ENCODE peak calls at places on chromosomes 16 and 17, in ten cellular contexts. One of them, this sample, is unnamed.

GRCh38 chr17:51121620-51122472 is 1.2 kb upstream of the SPAG9 start:
- DNase-seq in A549: peak
- DNase-seq in right lobe of liver: peak
- DNase-seq in cardiac fibroblast: peak
- DNase-seq in OCI-LY7: peak
- DNase-seq in brain microvascular endothelial cell: peak
- DNase-seq in colonic mucosa: peak
- DNase-seq in fibroblast of mammary gland: peak
- DNase-seq in AG10803: peak
- DNase-seq in GM12865: peak
- DNase-seq in this sample: peak

GRCh38 chr17:43529977-43530302 is 16.2 kb downstream of the ETV4 start:
- DNase-seq in A549: no peak
- DNase-seq in right lobe of liver: no peak
- DNase-seq in cardiac fibroblast: no peak
- DNase-seq in OCI-LY7: no peak
- DNase-seq in brain microvascular endothelial cell: no peak
- DNase-seq in colonic mucosa: no peak
- DNase-seq in fibroblast of mammary gland: no peak
- DNase-seq in AG10803: no peak
- DNase-seq in GM12865: no peak
- DNase-seq in this sample: no peak

GRCh38 chr17:6787081-6787693 is 11.2 kb downstream of the FBXO39 start:
- DNase-seq in A549: no peak
- DNase-seq in right lobe of liver: no peak
- DNase-seq in cardiac fibroblast: peak
- DNase-seq in OCI-LY7: no peak
- DNase-seq in brain microvascular endothelial cell: no peak
- DNase-seq in colonic mucosa: no peak
- DNase-seq in fibroblast of mammary gland: peak
- DNase-seq in AG10803: no peak
- DNase-seq in GM12865: no peak
- DNase-seq in this sample: no peak

GRCh38 chr17:7380321-7380720 is 568 bp upstream of the TNK1 start:
- DNase-seq in A549: no peak
- DNase-seq in right lobe of liver: peak
- DNase-seq in cardiac fibroblast: no peak
- DNase-seq in OCI-LY7: no peak
- DNase-seq in brain microvascular endothelial cell: no peak
- DNase-seq in colonic mucosa: peak
- DNase-seq in fibroblast of mammary gland: no peak
- DNase-seq in AG10803: peak
- DNase-seq in GM12865: no peak
- DNase-seq in this sample: peak

GRCh38 chr17:61451538-61452300 is 503 bp upstream of the TBX4 start:
- DNase-seq in A549: no peak
- DNase-seq in right lobe of liver: no peak
- DNase-seq in cardiac fibroblast: no peak
- DNase-seq in OCI-LY7: no peak
- DNase-seq in brain microvascular endothelial cell: no peak
- DNase-seq in colonic mucosa: no peak
- DNase-seq in fibroblast of mammary gland: no peak
- DNase-seq in AG10803: no peak
- DNase-seq in GM12865: no peak
- DNase-seq in this sample: no peak

GRCh38 chr17:28763804-28764266 is 20.0 kb downstream of the TRAF4 start:
- DNase-seq in A549: peak
- DNase-seq in right lobe of liver: peak
- DNase-seq in cardiac fibroblast: peak
- DNase-seq in OCI-LY7: peak
- DNase-seq in brain microvascular endothelial cell: peak
- DNase-seq in colonic mucosa: peak
- DNase-seq in fibroblast of mammary gland: peak
- DNase-seq in AG10803: peak
- DNase-seq in GM12865: peak
- DNase-seq in this sample: no peak

GRCh38 chr16:53629607-53630312 is 73.9 kb downstream of the RPGRIP1L start:
- DNase-seq in A549: no peak
- DNase-seq in right lobe of liver: no peak
- DNase-seq in cardiac fibroblast: no peak
- DNase-seq in OCI-LY7: no peak
- DNase-seq in brain microvascular endothelial cell: no peak
- DNase-seq in colonic mucosa: no peak
- DNase-seq in fibroblast of mammary gland: no peak
- DNase-seq in AG10803: no peak
- DNase-seq in GM12865: no peak
- DNase-seq in this sample: no peak

GRCh38 chr17:1979182-1979980 is 45.8 kb downstream of the RTN4RL1 start:
- DNase-seq in A549: no peak
- DNase-seq in right lobe of liver: no peak
- DNase-seq in cardiac fibroblast: no peak
- DNase-seq in OCI-LY7: no peak
- DNase-seq in brain microvascular endothelial cell: no peak
- DNase-seq in colonic mucosa: no peak
- DNase-seq in fibroblast of mammary gland: no peak
- DNase-seq in AG10803: no peak
- DNase-seq in GM12865: no peak
- DNase-seq in this sample: no peak

GRCh38 chr17:5500247-5500803 is 14.0 kb downstream of the MIS12 start:
- DNase-seq in A549: no peak
- DNase-seq in right lobe of liver: no peak
- DNase-seq in cardiac fibroblast: peak
- DNase-seq in OCI-LY7: no peak
- DNase-seq in brain microvascular endothelial cell: no peak
- DNase-seq in colonic mucosa: no peak
- DNase-seq in fibroblast of mammary gland: no peak
- DNase-seq in AG10803: no peak
- DNase-seq in GM12865: no peak
- DNase-seq in this sample: no peak

GRCh38 chr16:23124315-23124714 is 24.9 kb downstream of the USP31 start:
- DNase-seq in A549: peak
- DNase-seq in right lobe of liver: no peak
- DNase-seq in cardiac fibroblast: peak
- DNase-seq in OCI-LY7: no peak
- DNase-seq in brain microvascular endothelial cell: peak
- DNase-seq in colonic mucosa: no peak
- DNase-seq in fibroblast of mammary gland: peak
- DNase-seq in AG10803: peak
- DNase-seq in GM12865: no peak
- DNase-seq in this sample: no peak

GRCh38 chr17:40564883-40565744 is at the start of gene CCR7:
- DNase-seq in A549: no peak
- DNase-seq in right lobe of liver: no peak
- DNase-seq in cardiac fibroblast: no peak
- DNase-seq in OCI-LY7: peak
- DNase-seq in brain microvascular endothelial cell: no peak
- DNase-seq in colonic mucosa: no peak
- DNase-seq in fibroblast of mammary gland: no peak
- DNase-seq in AG10803: no peak
- DNase-seq in GM12865: peak
- DNase-seq in this sample: no peak

GRCh38 chr17:81484195-81484979 is 28.2 kb downstream of the ACTG1 start:
- DNase-seq in A549: peak
- DNase-seq in right lobe of liver: peak
- DNase-seq in cardiac fibroblast: peak
- DNase-seq in OCI-LY7: peak
- DNase-seq in brain microvascular endothelial cell: peak
- DNase-seq in colonic mucosa: peak
- DNase-seq in fibroblast of mammary gland: peak
- DNase-seq in AG10803: peak
- DNase-seq in GM12865: peak
- DNase-seq in this sample: no peak

GRCh38 chr16:88063201-88063773 is 112.1 kb downstream of the BANP start:
- DNase-seq in A549: no peak
- DNase-seq in right lobe of liver: peak
- DNase-seq in cardiac fibroblast: peak
- DNase-seq in OCI-LY7: no peak
- DNase-seq in brain microvascular endothelial cell: peak
- DNase-seq in colonic mucosa: no peak
- DNase-seq in fibroblast of mammary gland: peak
- DNase-seq in AG10803: peak
- DNase-seq in GM12865: no peak
- DNase-seq in this sample: peak

GRCh38 chr16:66878067-66878466 is 2.2 kb upstream of the PDP2 start:
- DNase-seq in A549: no peak
- DNase-seq in right lobe of liver: no peak
- DNase-seq in cardiac fibroblast: no peak
- DNase-seq in OCI-LY7: peak
- DNase-seq in brain microvascular endothelial cell: no peak
- DNase-seq in colonic mucosa: no peak
- DNase-seq in fibroblast of mammary gland: peak
- DNase-seq in AG10803: peak
- DNase-seq in GM12865: peak
- DNase-seq in this sample: no peak

GRCh38 chr16:11510178-11510973 is 76.3 kb downstream of the LITAF start:
- DNase-seq in A549: no peak
- DNase-seq in right lobe of liver: no peak
- DNase-seq in cardiac fibroblast: no peak
- DNase-seq in OCI-LY7: no peak
- DNase-seq in brain microvascular endothelial cell: no peak
- DNase-seq in colonic mucosa: no peak
- DNase-seq in fibroblast of mammary gland: no peak
- DNase-seq in AG10803: no peak
- DNase-seq in GM12865: no peak
- DNase-seq in this sample: no peak

GRCh38 chr17:34163681-34164080 is 91.4 kb upstream of the CCL2 start:
- DNase-seq in A549: peak
- DNase-seq in right lobe of liver: no peak
- DNase-seq in cardiac fibroblast: peak
- DNase-seq in OCI-LY7: no peak
- DNase-seq in brain microvascular endothelial cell: no peak
- DNase-seq in colonic mucosa: no peak
- DNase-seq in fibroblast of mammary gland: peak
- DNase-seq in AG10803: peak
- DNase-seq in GM12865: peak
- DNase-seq in this sample: no peak

GRCh38 chr17:6843241-6843890 is 11.8 kb upstream of the TEKT1 start:
- DNase-seq in A549: no peak
- DNase-seq in right lobe of liver: no peak
- DNase-seq in cardiac fibroblast: peak
- DNase-seq in OCI-LY7: peak
- DNase-seq in brain microvascular endothelial cell: no peak
- DNase-seq in colonic mucosa: no peak
- DNase-seq in fibroblast of mammary gland: peak
- DNase-seq in AG10803: peak
- DNase-seq in GM12865: peak
- DNase-seq in this sample: peak

GRCh38 chr17:78449983-78450382 is 71.5 kb downstream of the PGS1 start:
- DNase-seq in A549: no peak
- DNase-seq in right lobe of liver: no peak
- DNase-seq in cardiac fibroblast: no peak
- DNase-seq in OCI-LY7: no peak
- DNase-seq in brain microvascular endothelial cell: no peak
- DNase-seq in colonic mucosa: no peak
- DNase-seq in fibroblast of mammary gland: no peak
- DNase-seq in AG10803: no peak
- DNase-seq in GM12865: no peak
- DNase-seq in this sample: no peak
- TF ChIP-seq CTCF in A549: no peak
- TF ChIP-seq CTCF in right lobe of liver: no peak
- TF ChIP-seq CTCF in cardiac fibroblast: no peak
- TF ChIP-seq CTCF in OCI-LY7: no peak
- TF ChIP-seq CTCF in brain microvascular endothelial cell: no peak
- TF ChIP-seq CTCF in colonic mucosa: no peak
- TF ChIP-seq CTCF in fibroblast of mammary gland: no peak
- TF ChIP-seq CTCF in AG10803: no peak
- TF ChIP-seq CTCF in GM12865: no peak
- TF ChIP-seq CTCF in this sample: no peak

GRCh38 chr17:18970582-18971480 is 18.9 kb downstream of the SLC5A10 start:
- DNase-seq in A549: no peak
- DNase-seq in right lobe of liver: no peak
- DNase-seq in cardiac fibroblast: no peak
- DNase-seq in OCI-LY7: no peak
- DNase-seq in brain microvascular endothelial cell: no peak
- DNase-seq in colonic mucosa: no peak
- DNase-seq in fibroblast of mammary gland: no peak
- DNase-seq in AG10803: no peak
- DNase-seq in GM12865: no peak
- DNase-seq in this sample: no peak
- H3K4me3 ChIP-seq in A549: no peak
- H3K4me3 ChIP-seq in right lobe of liver: no peak
- H3K4me3 ChIP-seq in cardiac fibroblast: no peak
- H3K4me3 ChIP-seq in OCI-LY7: no peak
- H3K4me3 ChIP-seq in brain microvascular endothelial cell: no peak
- H3K4me3 ChIP-seq in colonic mucosa: no peak
- H3K4me3 ChIP-seq in fibroblast of mammary gland: no peak
- H3K4me3 ChIP-seq in AG10803: no peak
- H3K4me3 ChIP-seq in GM12865: no peak
- H3K4me3 ChIP-seq in this sample: no peak

GRCh38 chr17:73357981-73358380 is 46.2 kb upstream of the CDC42EP4 start:
- DNase-seq in A549: no peak
- DNase-seq in right lobe of liver: no peak
- DNase-seq in cardiac fibroblast: no peak
- DNase-seq in OCI-LY7: no peak
- DNase-seq in brain microvascular endothelial cell: no peak
- DNase-seq in colonic mucosa: no peak
- DNase-seq in fibroblast of mammary gland: no peak
- DNase-seq in AG10803: no peak
- DNase-seq in GM12865: no peak
- DNase-seq in this sample: no peak
- TF ChIP-seq CTCF in A549: no peak
- TF ChIP-seq CTCF in right lobe of liver: no peak
- TF ChIP-seq CTCF in cardiac fibroblast: no peak
- TF ChIP-seq CTCF in OCI-LY7: no peak
- TF ChIP-seq CTCF in brain microvascular endothelial cell: no peak
- TF ChIP-seq CTCF in colonic mucosa: no peak
- TF ChIP-seq CTCF in fibroblast of mammary gland: no peak
- TF ChIP-seq CTCF in AG10803: no peak
- TF ChIP-seq CTCF in GM12865: no peak
- TF ChIP-seq CTCF in this sample: no peak

GRCh38 chr16:21653571-21653970 is 1.2 kb upstream of the IGSF6 start:
- DNase-seq in A549: no peak
- DNase-seq in right lobe of liver: peak
- DNase-seq in cardiac fibroblast: no peak
- DNase-seq in OCI-LY7: no peak
- DNase-seq in brain microvascular endothelial cell: no peak
- DNase-seq in colonic mucosa: no peak
- DNase-seq in fibroblast of mammary gland: no peak
- DNase-seq in AG10803: no peak
- DNase-seq in GM12865: no peak
- DNase-seq in this sample: no peak

GRCh38 chr16:21659124-21659523 is 4.6 kb upstream of the OTOA start:
- DNase-seq in A549: no peak
- DNase-seq in right lobe of liver: no peak
- DNase-seq in cardiac fibroblast: no peak
- DNase-seq in OCI-LY7: no peak
- DNase-seq in brain microvascular endothelial cell: no peak
- DNase-seq in colonic mucosa: no peak
- DNase-seq in fibroblast of mammary gland: no peak
- DNase-seq in AG10803: no peak
- DNase-seq in GM12865: no peak
- DNase-seq in this sample: no peak

GRCh38 chr16:21654881-21655280 is 2.5 kb upstream of the IGSF6 start:
- DNase-seq in A549: no peak
- DNase-seq in right lobe of liver: no peak
- DNase-seq in cardiac fibroblast: no peak
- DNase-seq in OCI-LY7: no peak
- DNase-seq in brain microvascular endothelial cell: no peak
- DNase-seq in colonic mucosa: no peak
- DNase-seq in fibroblast of mammary gland: no peak
- DNase-seq in AG10803: no peak
- DNase-seq in GM12865: no peak
- DNase-seq in this sample: no peak

GRCh38 chr16:21652451-21652850 is at the start of gene IGSF6:
- DNase-seq in A549: no peak
- DNase-seq in right lobe of liver: peak
- DNase-seq in cardiac fibroblast: no peak
- DNase-seq in OCI-LY7: no peak
- DNase-seq in brain microvascular endothelial cell: no peak
- DNase-seq in colonic mucosa: no peak
- DNase-seq in fibroblast of mammary gland: no peak
- DNase-seq in AG10803: no peak
- DNase-seq in GM12865: no peak
- DNase-seq in this sample: no peak

GRCh38 chr16:21656795-21657768 is 4.7 kb upstream of the IGSF6 start:
- DNase-seq in A549: peak
- DNase-seq in right lobe of liver: no peak
- DNase-seq in cardiac fibroblast: peak
- DNase-seq in OCI-LY7: peak
- DNase-seq in brain microvascular endothelial cell: peak
- DNase-seq in colonic mucosa: peak
- DNase-seq in fibroblast of mammary gland: peak
- DNase-seq in AG10803: peak
- DNase-seq in GM12865: peak
- DNase-seq in this sample: peak
- H3K4me3 ChIP-seq in A549: no peak
- H3K4me3 ChIP-seq in right lobe of liver: no peak
- H3K4me3 ChIP-seq in cardiac fibroblast: no peak
- H3K4me3 ChIP-seq in OCI-LY7: peak
- H3K4me3 ChIP-seq in brain microvascular endothelial cell: no peak
- H3K4me3 ChIP-seq in colonic mucosa: no peak
- H3K4me3 ChIP-seq in fibroblast of mammary gland: no peak
- H3K4me3 ChIP-seq in AG10803: no peak
- H3K4me3 ChIP-seq in GM12865: no peak
- H3K4me3 ChIP-seq in this sample: no peak

This sample was measured in retinal pigment epithelial cell.